ENCODE peak calls at places on chromosomes 3 and 15, in eight cellular contexts. One of them, this sample, is unnamed.
A peak's percentile ranks its signal among the peaks of the same experiment; 100 is the strongest.

GRCh38 chr3:50350213-50350526 is 405 bp downstream of the NPRL2 start:
- DNase-seq in kidney: no peak
- DNase-seq in A172: no peak
- DNase-seq in endothelial cell: no peak
- DNase-seq in activated T-helper 1 cell treated with anti-CD3 and anti-CD28 coated beads, Interleukin-2, amount 50 U/mL, for 16 hours: no peak
- DNase-seq in Peyer's patch: no peak
- DNase-seq in AG20443: no peak
- DNase-seq in GM23248: no peak
- DNase-seq in this sample: no peak

GRCh38 chr3:109081746-109082510 is 36.0 kb downstream of the MORC1 start:
- DNase-seq in kidney: no peak
- DNase-seq in A172: peak; percentile 68
- DNase-seq in endothelial cell: peak; percentile 40
- DNase-seq in activated T-helper 1 cell treated with anti-CD3 and anti-CD28 coated beads, Interleukin-2, amount 50 U/mL, for 16 hours: no peak
- DNase-seq in Peyer's patch: no peak
- DNase-seq in AG20443: peak; percentile 50
- DNase-seq in GM23248: peak; percentile 51
- DNase-seq in this sample: no peak

GRCh38 chr3:16028604-16029003 is 145.9 kb upstream of the GALNT15 start:
- DNase-seq in kidney: no peak
- DNase-seq in A172: peak; percentile 64
- DNase-seq in endothelial cell: no peak
- DNase-seq in activated T-helper 1 cell treated with anti-CD3 and anti-CD28 coated beads, Interleukin-2, amount 50 U/mL, for 16 hours: no peak
- DNase-seq in Peyer's patch: no peak
- DNase-seq in AG20443: peak; percentile 38
- DNase-seq in GM23248: peak; percentile 74
- DNase-seq in this sample: no peak

GRCh38 chr3:175258763-175259162 is 399.6 kb downstream of the NAALADL2 start:
- DNase-seq in kidney: no peak
- DNase-seq in A172: peak; percentile 67
- DNase-seq in endothelial cell: no peak
- DNase-seq in activated T-helper 1 cell treated with anti-CD3 and anti-CD28 coated beads, Interleukin-2, amount 50 U/mL, for 16 hours: no peak
- DNase-seq in Peyer's patch: no peak
- DNase-seq in AG20443: no peak
- DNase-seq in GM23248: peak; percentile 13
- DNase-seq in this sample: no peak

GRCh38 chr3:46649436-46649835 is 37.1 kb downstream of the FAM240A start:
- DNase-seq in kidney: no peak
- DNase-seq in A172: peak; percentile 21
- DNase-seq in endothelial cell: no peak
- DNase-seq in activated T-helper 1 cell treated with anti-CD3 and anti-CD28 coated beads, Interleukin-2, amount 50 U/mL, for 16 hours: no peak
- DNase-seq in Peyer's patch: no peak
- DNase-seq in AG20443: no peak
- DNase-seq in GM23248: peak; percentile 66
- DNase-seq in this sample: no peak

GRCh38 chr15:70569718-70570231 is 193.6 kb downstream of the UACA start:
- DNase-seq in kidney: no peak
- DNase-seq in A172: peak; percentile 25
- DNase-seq in endothelial cell: no peak
- DNase-seq in activated T-helper 1 cell treated with anti-CD3 and anti-CD28 coated beads, Interleukin-2, amount 50 U/mL, for 16 hours: no peak
- DNase-seq in Peyer's patch: no peak
- DNase-seq in AG20443: no peak
- DNase-seq in GM23248: no peak
- DNase-seq in this sample: no peak

GRCh38 chr3:50390523-50391177 is 31.3 kb upstream of the TMEM115 start:
- DNase-seq in kidney: no peak
- DNase-seq in A172: no peak
- DNase-seq in endothelial cell: no peak
- DNase-seq in activated T-helper 1 cell treated with anti-CD3 and anti-CD28 coated beads, Interleukin-2, amount 50 U/mL, for 16 hours: no peak
- DNase-seq in Peyer's patch: no peak
- DNase-seq in AG20443: no peak
- DNase-seq in GM23248: no peak
- DNase-seq in this sample: no peak

GRCh38 chr3:9302425-9303181 is 53.2 kb upstream of the SRGAP3 start:
- DNase-seq in kidney: peak; percentile 92
- DNase-seq in A172: peak; percentile 65
- DNase-seq in endothelial cell: peak; percentile 90
- DNase-seq in activated T-helper 1 cell treated with anti-CD3 and anti-CD28 coated beads, Interleukin-2, amount 50 U/mL, for 16 hours: peak; percentile 64
- DNase-seq in Peyer's patch: peak; percentile 66
- DNase-seq in AG20443: peak; percentile 88
- DNase-seq in GM23248: peak; percentile 84
- DNase-seq in this sample: peak; percentile 94

GRCh38 chr3:158725348-158725966 is 6.8 kb downstream of the RARRES1 start:
- DNase-seq in kidney: peak; percentile 86
- DNase-seq in A172: peak; percentile 86
- DNase-seq in endothelial cell: no peak
- DNase-seq in activated T-helper 1 cell treated with anti-CD3 and anti-CD28 coated beads, Interleukin-2, amount 50 U/mL, for 16 hours: no peak
- DNase-seq in Peyer's patch: no peak
- DNase-seq in AG20443: peak; percentile 93
- DNase-seq in GM23248: peak; percentile 99
- DNase-seq in this sample: peak; percentile 17

GRCh38 chr3:131711114-131711786 is 208.5 kb upstream of the MRPL3 start:
- DNase-seq in kidney: no peak
- DNase-seq in A172: no peak
- DNase-seq in endothelial cell: no peak
- DNase-seq in activated T-helper 1 cell treated with anti-CD3 and anti-CD28 coated beads, Interleukin-2, amount 50 U/mL, for 16 hours: no peak
- DNase-seq in Peyer's patch: no peak
- DNase-seq in AG20443: no peak
- DNase-seq in GM23248: no peak
- DNase-seq in this sample: no peak

GRCh38 chr3:63689285-63689684 is 36.8 kb downstream of the SNTN start:
- DNase-seq in kidney: no peak
- DNase-seq in A172: no peak
- DNase-seq in endothelial cell: no peak
- DNase-seq in activated T-helper 1 cell treated with anti-CD3 and anti-CD28 coated beads, Interleukin-2, amount 50 U/mL, for 16 hours: no peak
- DNase-seq in Peyer's patch: no peak
- DNase-seq in AG20443: peak; percentile 36
- DNase-seq in GM23248: no peak
- DNase-seq in this sample: no peak

GRCh38 chr3:129599073-129599472 is 7.4 kb downstream of the PLXND1 start:
- DNase-seq in kidney: no peak
- DNase-seq in A172: no peak
- DNase-seq in endothelial cell: no peak
- DNase-seq in activated T-helper 1 cell treated with anti-CD3 and anti-CD28 coated beads, Interleukin-2, amount 50 U/mL, for 16 hours: no peak
- DNase-seq in Peyer's patch: no peak
- DNase-seq in AG20443: no peak
- DNase-seq in GM23248: peak; percentile 13
- DNase-seq in this sample: no peak

GRCh38 chr15:66405007-66405406 is 18.3 kb downstream of the MAP2K1 start:
- DNase-seq in kidney: no peak
- DNase-seq in A172: no peak
- DNase-seq in endothelial cell: no peak
- DNase-seq in activated T-helper 1 cell treated with anti-CD3 and anti-CD28 coated beads, Interleukin-2, amount 50 U/mL, for 16 hours: no peak
- DNase-seq in Peyer's patch: no peak
- DNase-seq in AG20443: no peak
- DNase-seq in GM23248: no peak
- DNase-seq in this sample: no peak

GRCh38 chr3:178456942-178457341 is 79.3 kb upstream of the KCNMB2 start:
- DNase-seq in kidney: no peak
- DNase-seq in A172: no peak
- DNase-seq in endothelial cell: no peak
- DNase-seq in activated T-helper 1 cell treated with anti-CD3 and anti-CD28 coated beads, Interleukin-2, amount 50 U/mL, for 16 hours: no peak
- DNase-seq in Peyer's patch: no peak
- DNase-seq in AG20443: no peak
- DNase-seq in GM23248: no peak
- DNase-seq in this sample: no peak

GRCh38 chr3:38348903-38349302 is 2.3 kb downstream of the XYLB start:
- DNase-seq in kidney: no peak
- DNase-seq in A172: peak; percentile 74
- DNase-seq in endothelial cell: no peak
- DNase-seq in activated T-helper 1 cell treated with anti-CD3 and anti-CD28 coated beads, Interleukin-2, amount 50 U/mL, for 16 hours: no peak
- DNase-seq in Peyer's patch: no peak
- DNase-seq in AG20443: peak; percentile 42
- DNase-seq in GM23248: peak; percentile 74
- DNase-seq in this sample: no peak

GRCh38 chr3:193773266-193774183 is 180.5 kb downstream of the OPA1 start:
- DNase-seq in kidney: no peak
- DNase-seq in A172: no peak
- DNase-seq in endothelial cell: no peak
- DNase-seq in activated T-helper 1 cell treated with anti-CD3 and anti-CD28 coated beads, Interleukin-2, amount 50 U/mL, for 16 hours: no peak
- DNase-seq in Peyer's patch: no peak
- DNase-seq in AG20443: no peak
- DNase-seq in GM23248: no peak
- DNase-seq in this sample: no peak

GRCh38 chr15:68819451-68820204 is 1.1 kb downstream of the ANP32A start:
- DNase-seq in kidney: peak; percentile 81
- DNase-seq in A172: peak; percentile 30
- DNase-seq in endothelial cell: peak; percentile 25
- DNase-seq in activated T-helper 1 cell treated with anti-CD3 and anti-CD28 coated beads, Interleukin-2, amount 50 U/mL, for 16 hours: peak; percentile 5
- DNase-seq in Peyer's patch: peak; percentile 47
- DNase-seq in AG20443: no peak
- DNase-seq in GM23248: peak; percentile 73
- DNase-seq in this sample: no peak

GRCh38 chr3:112778298-112779008 is 68.2 kb downstream of the CD200R1L start:
- DNase-seq in kidney: no peak
- DNase-seq in A172: peak; percentile 59
- DNase-seq in endothelial cell: no peak
- DNase-seq in activated T-helper 1 cell treated with anti-CD3 and anti-CD28 coated beads, Interleukin-2, amount 50 U/mL, for 16 hours: no peak
- DNase-seq in Peyer's patch: no peak
- DNase-seq in AG20443: peak; percentile 55
- DNase-seq in GM23248: peak; percentile 90
- DNase-seq in this sample: no peak

GRCh38 chr3:142844339-142844977 is 44.4 kb downstream of the PCOLCE2 start:
- DNase-seq in kidney: no peak
- DNase-seq in A172: peak; percentile 53
- DNase-seq in endothelial cell: no peak
- DNase-seq in activated T-helper 1 cell treated with anti-CD3 and anti-CD28 coated beads, Interleukin-2, amount 50 U/mL, for 16 hours: no peak
- DNase-seq in Peyer's patch: no peak
- DNase-seq in AG20443: peak; percentile 51
- DNase-seq in GM23248: peak; percentile 78
- DNase-seq in this sample: no peak

GRCh38 chr3:151743860-151744259 is 10.1 kb downstream of the AADACL2 start:
- DNase-seq in kidney: no peak
- DNase-seq in A172: no peak
- DNase-seq in endothelial cell: no peak
- DNase-seq in activated T-helper 1 cell treated with anti-CD3 and anti-CD28 coated beads, Interleukin-2, amount 50 U/mL, for 16 hours: no peak
- DNase-seq in Peyer's patch: no peak
- DNase-seq in AG20443: no peak
- DNase-seq in GM23248: no peak
- DNase-seq in this sample: no peak

GRCh38 chr3:97232635-97233034 is 418.2 kb downstream of the EPHA6 start:
- DNase-seq in kidney: no peak
- DNase-seq in A172: no peak
- DNase-seq in endothelial cell: no peak
- DNase-seq in activated T-helper 1 cell treated with anti-CD3 and anti-CD28 coated beads, Interleukin-2, amount 50 U/mL, for 16 hours: no peak
- DNase-seq in Peyer's patch: no peak
- DNase-seq in AG20443: no peak
- DNase-seq in GM23248: no peak
- DNase-seq in this sample: no peak

GRCh38 chr3:32186097-32186496 is 52.4 kb upstream of the CMTM8 start:
- DNase-seq in kidney: no peak
- DNase-seq in A172: no peak
- DNase-seq in endothelial cell: no peak
- DNase-seq in activated T-helper 1 cell treated with anti-CD3 and anti-CD28 coated beads, Interleukin-2, amount 50 U/mL, for 16 hours: no peak
- DNase-seq in Peyer's patch: no peak
- DNase-seq in AG20443: no peak
- DNase-seq in GM23248: no peak
- DNase-seq in this sample: no peak

GRCh38 chr3:186235554-186235953 is 126.5 kb downstream of the DGKG start:
- DNase-seq in kidney: no peak
- DNase-seq in A172: no peak
- DNase-seq in endothelial cell: no peak
- DNase-seq in activated T-helper 1 cell treated with anti-CD3 and anti-CD28 coated beads, Interleukin-2, amount 50 U/mL, for 16 hours: no peak
- DNase-seq in Peyer's patch: no peak
- DNase-seq in AG20443: no peak
- DNase-seq in GM23248: no peak
- DNase-seq in this sample: no peak

GRCh38 chr15:64651573-64652260 is 123.7 kb downstream of the RBPMS2 start:
- DNase-seq in kidney: no peak
- DNase-seq in A172: no peak
- DNase-seq in endothelial cell: no peak
- DNase-seq in activated T-helper 1 cell treated with anti-CD3 and anti-CD28 coated beads, Interleukin-2, amount 50 U/mL, for 16 hours: peak; percentile 19
- DNase-seq in Peyer's patch: no peak
- DNase-seq in AG20443: no peak
- DNase-seq in GM23248: no peak
- DNase-seq in this sample: no peak

GRCh38 chr3:157333551-157333991 is 103.1 kb upstream of the PTX3 start:
- DNase-seq in kidney: no peak
- DNase-seq in A172: no peak
- DNase-seq in endothelial cell: no peak
- DNase-seq in activated T-helper 1 cell treated with anti-CD3 and anti-CD28 coated beads, Interleukin-2, amount 50 U/mL, for 16 hours: no peak
- DNase-seq in Peyer's patch: no peak
- DNase-seq in AG20443: peak; percentile 25
- DNase-seq in GM23248: peak; percentile 82
- DNase-seq in this sample: no peak

This sample was measured in keratinocyte.